ENCODE peak calls at places on chromosome 10, in six cellular contexts. One of them, this sample, is unnamed.

GRCh38 chr10:71269301-71270288 is 49.5 kb upstream of the SLC29A3 start:
- DNase-seq in fibroblast of lung: peak
- DNase-seq in adrenal gland: no peak
- DNase-seq in prostate gland: no peak
- DNase-seq in caudate nucleus: no peak
- DNase-seq in midbrain: no peak
- DNase-seq in this sample: peak

GRCh38 chr10:16612148-16612742 is 90.6 kb upstream of the C1QL3 start:
- DNase-seq in fibroblast of lung: peak
- DNase-seq in adrenal gland: no peak
- DNase-seq in prostate gland: no peak
- DNase-seq in caudate nucleus: no peak
- DNase-seq in midbrain: no peak
- DNase-seq in this sample: no peak

GRCh38 chr10:108663551-108663950 is 1259.8 kb downstream of the XPNPEP1 start:
- DNase-seq in fibroblast of lung: no peak
- DNase-seq in adrenal gland: no peak
- DNase-seq in prostate gland: no peak
- DNase-seq in caudate nucleus: no peak
- DNase-seq in midbrain: no peak
- DNase-seq in this sample: no peak

GRCh38 chr10:103852189-103852711 is 3.1 kb downstream of the SH3PXD2A start:
- DNase-seq in fibroblast of lung: peak
- DNase-seq in adrenal gland: no peak
- DNase-seq in prostate gland: no peak
- DNase-seq in caudate nucleus: no peak
- DNase-seq in midbrain: no peak
- DNase-seq in this sample: no peak

GRCh38 chr10:27240891-27241639 is 468 bp upstream of the ACBD5 start:
- DNase-seq in fibroblast of lung: peak
- DNase-seq in adrenal gland: peak
- DNase-seq in prostate gland: peak
- DNase-seq in caudate nucleus: no peak
- DNase-seq in midbrain: peak
- DNase-seq in this sample: no peak

GRCh38 chr10:32226624-32227023 is 120.3 kb downstream of the EPC1 start:
- DNase-seq in fibroblast of lung: no peak
- DNase-seq in adrenal gland: no peak
- DNase-seq in prostate gland: no peak
- DNase-seq in caudate nucleus: no peak
- DNase-seq in midbrain: no peak
- DNase-seq in this sample: no peak

GRCh38 chr10:71478966-71479365 is 82.2 kb downstream of the CDH23 start:
- DNase-seq in fibroblast of lung: no peak
- DNase-seq in adrenal gland: no peak
- DNase-seq in prostate gland: no peak
- DNase-seq in caudate nucleus: no peak
- DNase-seq in midbrain: no peak
- DNase-seq in this sample: no peak

GRCh38 chr10:29243750-29244149 is 45.1 kb upstream of the LYZL1 start:
- DNase-seq in fibroblast of lung: no peak
- DNase-seq in adrenal gland: no peak
- DNase-seq in prostate gland: no peak
- DNase-seq in caudate nucleus: no peak
- DNase-seq in midbrain: no peak
- DNase-seq in this sample: peak

GRCh38 chr10:112952282-112952991 is 2.4 kb downstream of the TCF7L2 start:
- DNase-seq in fibroblast of lung: no peak
- DNase-seq in adrenal gland: peak
- DNase-seq in prostate gland: no peak
- DNase-seq in caudate nucleus: no peak
- DNase-seq in midbrain: no peak
- DNase-seq in this sample: peak

GRCh38 chr10:73956476-73957338 is 41.2 kb upstream of the VCL start:
- DNase-seq in fibroblast of lung: peak
- DNase-seq in adrenal gland: peak
- DNase-seq in prostate gland: no peak
- DNase-seq in caudate nucleus: no peak
- DNase-seq in midbrain: no peak
- DNase-seq in this sample: peak

GRCh38 chr10:101237080-101237817 is 8.0 kb upstream of the LBX1 start:
- DNase-seq in fibroblast of lung: no peak
- DNase-seq in adrenal gland: no peak
- DNase-seq in prostate gland: no peak
- DNase-seq in caudate nucleus: no peak
- DNase-seq in midbrain: no peak
- DNase-seq in this sample: no peak

GRCh38 chr10:122954731-122955050 is 664 bp upstream of the C10orf88 start:
- DNase-seq in fibroblast of lung: no peak
- DNase-seq in adrenal gland: peak
- DNase-seq in prostate gland: no peak
- DNase-seq in caudate nucleus: no peak
- DNase-seq in midbrain: no peak
- DNase-seq in this sample: no peak

GRCh38 chr10:106959521-106959920 is 205.0 kb downstream of the SORCS1 start:
- DNase-seq in fibroblast of lung: no peak
- DNase-seq in adrenal gland: no peak
- DNase-seq in prostate gland: no peak
- DNase-seq in caudate nucleus: no peak
- DNase-seq in midbrain: no peak
- DNase-seq in this sample: no peak

GRCh38 chr10:22365644-22366565 is 20.6 kb downstream of the SPAG6 start:
- DNase-seq in fibroblast of lung: no peak
- DNase-seq in adrenal gland: no peak
- DNase-seq in prostate gland: no peak
- DNase-seq in caudate nucleus: no peak
- DNase-seq in midbrain: no peak
- DNase-seq in this sample: no peak

GRCh38 chr10:77675347-77675746 is 37.7 kb upstream of the KCNMA1 start:
- DNase-seq in fibroblast of lung: no peak
- DNase-seq in adrenal gland: no peak
- DNase-seq in prostate gland: no peak
- DNase-seq in caudate nucleus: no peak
- DNase-seq in midbrain: no peak
- DNase-seq in this sample: no peak

GRCh38 chr10:22442468-22442867 is 97.2 kb downstream of the SPAG6 start:
- DNase-seq in fibroblast of lung: no peak
- DNase-seq in adrenal gland: no peak
- DNase-seq in prostate gland: no peak
- DNase-seq in caudate nucleus: no peak
- DNase-seq in midbrain: no peak
- DNase-seq in this sample: no peak

GRCh38 chr10:110410329-110411046 is 87.2 kb upstream of the DUSP5 start:
- DNase-seq in fibroblast of lung: peak
- DNase-seq in adrenal gland: peak
- DNase-seq in prostate gland: no peak
- DNase-seq in caudate nucleus: no peak
- DNase-seq in midbrain: no peak
- DNase-seq in this sample: peak

GRCh38 chr10:49611815-49612512 is 1.9 kb downstream of the SLC18A3 start:
- DNase-seq in fibroblast of lung: no peak
- DNase-seq in adrenal gland: no peak
- DNase-seq in prostate gland: no peak
- DNase-seq in caudate nucleus: no peak
- DNase-seq in midbrain: no peak
- DNase-seq in this sample: no peak

This sample was measured in thyroid gland.